ENCODE peak calls at places on chromosomes 3 and 15, in six cellular contexts. O is H1, F is IMR-90, Q is mesenchymal stem cell, L is neuronal stem cell, I is H9. T is an unnamed sample.

GRCh38 chr3:180142041-180142440 is 105.3 kb upstream of the PEX5L start:
- DNase-seq in O (no peak), F (no peak), Q (no peak), L (no peak), I (no peak), T (no peak)

GRCh38 chr3:39000008-39000450 is 51.7 kb downstream of the SCN11A start:
- DNase-seq in O (no peak), F (peak), Q (peak), L (peak), I (peak), T (peak)

GRCh38 chr3:52280046-52280445 is 1.6 kb upstream of the WDR82 start:
- DNase-seq in O (no peak), F (no peak), Q (no peak), L (no peak), I (no peak), T (no peak)

GRCh38 chr3:146326875-146327543 is 76.1 kb upstream of the PLSCR4 start:
- DNase-seq in O (no peak), F (peak), Q (peak), L (peak), I (no peak), T (peak)

GRCh38 chr3:46380471-46381215 is 9.9 kb downstream of the CCR5 start:
- DNase-seq in O (no peak), F (no peak), Q (no peak), L (no peak), I (peak), T (no peak)

GRCh38 chr15:86691091-86691490 is 611.4 kb downstream of the AGBL1 start:
- DNase-seq in O (no peak), F (no peak), Q (no peak), L (no peak), I (no peak), T (no peak)

GRCh38 chr3:145899229-145899628 is 261.8 kb downstream of the PLOD2 start:
- DNase-seq in O (no peak), F (no peak), Q (no peak), L (no peak), I (no peak), T (no peak)

GRCh38 chr3:58670506-58671125 is 4.0 kb upstream of the FAM3D start:
- DNase-seq in O (no peak), F (no peak), Q (no peak), L (no peak), I (peak), T (no peak)

GRCh38 chr3:125594581-125595011 is 701 bp downstream of the OSBPL11 start:
- DNase-seq in O (no peak), F (peak), Q (no peak), L (no peak), I (no peak), T (peak)

GRCh38 chr15:49620174-49620573 is 444 bp downstream of the FAM227B start:
- DNase-seq in O (no peak), F (peak), Q (peak), L (no peak), I (no peak), T (no peak)

GRCh38 chr3:113054552-113054951 is 63.8 kb downstream of the GTPBP8 start:
- DNase-seq in O (no peak), F (peak), Q (peak), L (no peak), I (no peak), T (no peak)

GRCh38 chr15:64050281-64051092 is 4.2 kb upstream of the DAPK2 start:
- DNase-seq in O (no peak), F (no peak), Q (no peak), L (no peak), I (no peak), T (no peak)

DNA sequence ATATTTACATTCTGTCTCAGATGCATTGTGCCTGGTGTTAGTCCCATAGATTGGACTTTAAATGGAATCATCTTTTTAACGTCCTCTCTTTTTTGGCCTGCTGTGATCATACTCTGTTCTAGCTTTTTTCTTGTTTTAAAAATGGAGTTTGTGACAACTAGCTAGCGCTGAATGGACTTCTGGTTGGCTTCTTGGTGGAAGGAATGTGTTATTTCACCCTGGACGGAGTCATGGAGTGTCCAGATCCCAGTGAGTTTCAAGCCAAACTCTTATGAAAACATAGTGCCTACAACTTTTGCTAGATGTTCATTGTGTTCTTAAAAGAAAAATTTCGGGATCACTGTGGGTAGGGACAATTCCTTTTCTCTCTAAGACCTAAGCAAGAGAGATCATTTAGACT is 192.6 kb downstream of the TCF12 start:
- DNase-seq in O (no peak), F (no peak), Q (no peak), L (no peak), I (no peak), T (peak)
- H3K9ac ChIP-seq in O (no peak), F (no peak), Q (no peak), L (no peak), I (no peak), T (no peak)

GRCh38 chr15:90871097-90871715 is 2.8 kb downstream of the FURIN start:
- DNase-seq in O (peak), F (no peak), Q (peak), L (no peak), I (no peak), T (no peak)

GRCh38 chr15:90873998-90874605 is 5.7 kb downstream of the FURIN start:
- DNase-seq in O (peak), F (no peak), Q (peak), L (no peak), I (peak), T (no peak)

GRCh38 chr15:90871716-90872480 is 3.5 kb downstream of the FURIN start:
- DNase-seq in O (peak), F (no peak), Q (peak), L (no peak), I (peak), T (peak)

GRCh38 chr15:90873488-90873997 is 5.2 kb downstream of the FURIN start:
- DNase-seq in O (no peak), F (no peak), Q (peak), L (no peak), I (peak), T (no peak)

GRCh38 chr15:90872481-90873184 is 4.2 kb downstream of the FURIN start:
- DNase-seq in O (no peak), F (peak), Q (peak), L (no peak), I (peak), T (no peak)
- H3K18ac ChIP-seq in O (peak), F (peak), Q (peak), L (no peak), I (no peak), T (peak)

GRCh38 chr3:171142985-171143384 is 116.5 kb upstream of the SLC2A2 start:
- DNase-seq in O (no peak), F (peak), Q (no peak), L (no peak), I (no peak), T (no peak)
- H4K91ac ChIP-seq in O (no peak), F (no peak), Q (no peak), L (no peak), I (no peak), T (no peak)

GRCh38 chr3:130093741-130094391 is 12.2 kb downstream of the ALG1L2 start:
- DNase-seq in O (peak), F (no peak), Q (no peak), L (no peak), I (peak), T (peak)
- H3K9ac ChIP-seq in O (no peak), F (no peak), Q (no peak), L (no peak), I (no peak), T (no peak)

DNA sequence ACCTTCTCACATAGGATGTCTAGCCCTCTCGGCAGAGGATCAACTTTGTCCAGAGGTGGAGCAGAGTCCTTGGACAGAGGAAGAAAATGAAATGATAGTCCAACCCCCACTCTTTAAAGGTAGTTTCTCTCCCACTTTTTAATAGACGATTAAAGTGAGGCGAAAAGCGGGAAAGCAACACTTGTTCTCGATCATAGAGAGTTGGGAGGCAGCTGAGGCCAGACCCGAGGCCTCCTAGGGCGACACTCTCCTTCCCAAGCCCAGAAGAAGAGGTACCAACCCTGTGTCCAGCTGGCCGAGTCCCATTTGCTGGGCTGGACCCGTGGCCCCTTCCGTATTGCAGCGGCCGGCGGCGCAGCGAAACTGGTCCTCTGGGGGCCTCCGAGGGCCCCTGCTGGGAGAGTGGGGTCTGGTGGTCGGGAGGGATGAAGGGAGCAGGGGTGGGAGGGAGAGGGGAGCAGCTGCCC is 2.3 kb downstream of the WNT5A start:
- DNase-seq in O (no peak), F (no peak), Q (no peak), L (no peak), I (no peak), T (no peak)
- H3K18ac ChIP-seq in O (no peak), F (peak), Q (peak), L (peak), I (no peak), T (peak)

DNA sequence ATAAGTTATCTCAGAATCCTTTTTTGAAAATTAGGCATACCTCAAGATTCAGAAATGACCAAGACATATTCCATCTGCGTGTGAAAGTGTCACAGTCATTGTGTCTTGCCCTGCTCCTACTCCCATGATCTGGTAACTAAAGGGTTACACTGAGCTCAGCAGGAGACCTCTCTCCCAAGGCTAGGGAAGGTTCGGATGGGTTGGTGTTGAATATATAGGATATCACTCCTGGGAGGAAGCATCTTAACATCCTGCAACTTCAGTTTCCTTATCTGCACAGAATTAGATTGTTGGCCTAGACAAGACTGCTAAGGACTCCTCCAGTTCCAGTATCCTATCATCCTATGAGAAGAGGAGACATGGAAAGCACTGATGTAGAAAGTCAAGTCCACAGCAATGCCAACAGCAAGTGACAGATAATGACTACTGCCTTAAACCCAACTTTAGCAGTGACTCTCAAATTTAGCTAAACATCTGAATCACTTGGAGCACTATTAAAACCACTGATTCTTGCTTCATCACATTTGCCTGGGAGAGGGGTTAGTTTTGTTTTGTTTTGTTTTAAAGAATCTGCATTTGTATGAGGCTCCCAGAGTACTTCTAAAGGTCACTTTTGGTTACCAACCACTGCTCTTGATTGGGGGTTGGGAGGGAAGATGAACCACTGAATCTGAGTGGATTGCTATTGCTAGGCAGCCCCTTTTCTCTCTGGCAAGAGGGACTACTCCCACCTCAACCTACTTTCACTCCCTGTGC is 9.7 kb downstream of the ADAMTS9 start:
- DNase-seq in O (no peak), F (no peak), Q (no peak), L (no peak), I (no peak), T (no peak)
- H4K91ac ChIP-seq in O (no peak), F (no peak), Q (no peak), L (no peak), I (no peak), T (no peak)

GRCh38 chr3:138609898-138610266 is 1.3 kb downstream of the FAIM start:
- DNase-seq in O (no peak), F (no peak), Q (no peak), L (no peak), I (no peak), T (no peak)
- H3K9ac ChIP-seq in O (no peak), F (no peak), Q (peak), L (no peak), I (no peak), T (no peak)

GRCh38 chr15:99857836-99858235 is 124.6 kb upstream of the LYSMD4 start:
- DNase-seq in O (no peak), F (no peak), Q (no peak), L (no peak), I (no peak), T (no peak)

GRCh38 chr15:99863527-99864198 is 130.4 kb upstream of the LYSMD4 start:
- DNase-seq in O (no peak), F (peak), Q (peak), L (no peak), I (no peak), T (no peak)
- H3K18ac ChIP-seq in O (no peak), F (no peak), Q (no peak), L (no peak), I (no peak), T (no peak)

GRCh38 chr15:89817701-89818280 is 3.1 kb upstream of the ANPEP start:
- DNase-seq in O (no peak), F (peak), Q (no peak), L (no peak), I (no peak), T (no peak)

GRCh38 chr15:89820651-89821611 is 6.3 kb upstream of the ANPEP start:
- DNase-seq in O (no peak), F (peak), Q (no peak), L (no peak), I (no peak), T (no peak)

GRCh38 chr15:89815769-89816168 is 1.1 kb upstream of the ANPEP start:
- DNase-seq in O (no peak), F (no peak), Q (no peak), L (no peak), I (no peak), T (no peak)

GRCh38 chr15:89822030-89822429 is 7.4 kb upstream of the ANPEP start:
- DNase-seq in O (no peak), F (no peak), Q (no peak), L (no peak), I (no peak), T (peak)

GRCh38 chr15:89818287-89818686 is 3.6 kb upstream of the ANPEP start:
- DNase-seq in O (no peak), F (no peak), Q (no peak), L (no peak), I (no peak), T (no peak)
- H4K91ac ChIP-seq in O (no peak), F (no peak), Q (no peak), L (no peak), I (no peak), T (no peak)

T was measured in trophoblast cell.